ENCODE peak calls at places on chromosomes 6 and 20, in nine cellular contexts. R is HT-29, Y is NCI-H1436, L is pancreas, V is aorta, P is NCI-H1092 treated with DMSO at 0.1 percent for 48 hours, K is right lobe of liver, N is H54, F is hypothalamus. D is an unnamed sample.

GRCh38 chr6:32050562-32050961 is 12.3 kb downstream of the CYP21A2 start:
- DNase-seq in P (no peak), F (no peak), Y (no peak), N (no peak), L (no peak), R (no peak), K (no peak), V (peak), D (no peak)

GRCh38 chr6:4561078-4561435 is 215.1 kb upstream of the CDYL start:
- DNase-seq in N (no peak), P (no peak), V (no peak), R (no peak), Y (no peak), L (no peak), K (no peak), F (no peak), D (no peak)

GRCh38 chr20:49385471-49385870 is 97.0 kb downstream of the KCNB1 start:
- DNase-seq in R (peak), Y (no peak), N (peak), V (no peak), K (no peak), F (no peak), P (peak), L (no peak), D (no peak)

GRCh38 chr6:71028877-71029252 is 72.0 kb upstream of the B3GAT2 start:
- DNase-seq in L (no peak), V (no peak), N (no peak), P (no peak), R (no peak), K (no peak), F (no peak), Y (no peak), D (no peak)

GRCh38 chr20:17210983-17211382 is 15.9 kb upstream of the PCSK2 start:
- DNase-seq in R (peak), F (no peak), L (no peak), N (no peak), Y (no peak), P (no peak), V (no peak), K (no peak), D (no peak)

GRCh38 chr20:19129976-19130612 is 82.3 kb upstream of the SLC24A3 start:
- DNase-seq in N (no peak), R (no peak), L (no peak), V (no peak), K (no peak), P (peak), F (no peak), Y (peak), D (peak)

GRCh38 chr20:20820104-20820503 is 107.7 kb upstream of the RALGAPA2 start:
- DNase-seq in L (no peak), F (no peak), Y (no peak), P (no peak), V (no peak), K (no peak), R (peak), N (no peak), D (no peak)

GRCh38 chr6:96301781-96302180 is 219.8 kb upstream of the UFL1 start:
- DNase-seq in K (no peak), L (no peak), R (no peak), F (no peak), V (no peak), N (no peak), Y (no peak), P (no peak), D (no peak)

GRCh38 chr6:1665214-1665613 is 55.5 kb downstream of the FOXC1 start:
- DNase-seq in K (no peak), L (no peak), Y (no peak), P (no peak), V (no peak), R (no peak), F (no peak), N (no peak), D (no peak)

GRCh38 chr20:62993856-62994494 is 12.8 kb downstream of the BHLHE23 start:
- DNase-seq in K (no peak), L (no peak), Y (no peak), N (no peak), V (no peak), P (no peak), F (no peak), R (no peak), D (no peak)

GRCh38 chr6:152094992-152095592 is 287.6 kb downstream of the ESR1 start:
- DNase-seq in R (peak), P (no peak), V (peak), K (no peak), Y (no peak), L (no peak), N (peak), F (no peak), D (peak)

GRCh38 chr20:51326241-51326819 is 216.2 kb downstream of the NFATC2 start:
- DNase-seq in N (no peak), P (no peak), R (peak), L (no peak), Y (peak), V (no peak), F (no peak), K (no peak), D (peak)

GRCh38 chr6:47033029-47033796 is 8.9 kb downstream of the ADGRF1 start:
- DNase-seq in R (no peak), V (no peak), F (no peak), Y (no peak), N (no peak), K (no peak), P (no peak), L (no peak), D (no peak)

GRCh38 chr20:61753987-61754956 is 311.4 kb downstream of the TAF4 start:
- DNase-seq in P (no peak), V (peak), F (no peak), R (no peak), N (no peak), L (no peak), K (peak), Y (no peak), D (no peak)

D was measured in left colon.